ENCODE peak calls at places on chromosomes 12 and 14, in six cellular contexts. F is HCT116, X is K562, G is H1, T is GM12878, E is HepG2. H is an unnamed sample.

GRCh38 chr12:132521200-132521580 is 31.2 kb downstream of the FBRSL1 start:
- DNase-seq in T (no peak), G (no peak), E (no peak), X (no peak), F (no peak), H (no peak)

GRCh38 chr12:27645671-27646070 is 50.6 kb upstream of the REP15 start:
- DNase-seq in G (no peak), F (no peak), T (no peak), E (no peak), X (no peak), H (no peak)

GRCh38 chr12:14167005-14167628 is 185.7 kb upstream of the GRIN2B start:
- DNase-seq in G (no peak), F (peak; percentile 61), X (peak; percentile 38), T (no peak), E (peak; percentile 30), H (peak; percentile 61)

GRCh38 chr12:95712269-95712668 is 78.3 kb downstream of the NTN4 start:
- DNase-seq in G (no peak), F (no peak), X (no peak), E (no peak), T (no peak), H (no peak)

GRCh38 chr14:100568164-100568997 is 18.8 kb downstream of the BEGAIN start:
- DNase-seq in G (no peak), T (no peak), F (no peak), X (no peak), E (no peak), H (peak; percentile 35)

GRCh38 chr12:28294300-28294699 is 104.0 kb downstream of the CCDC91 start:
- DNase-seq in F (no peak), X (no peak), T (peak; percentile 8), E (no peak), G (no peak), H (no peak)

GRCh38 chr12:123160801-123161487 is 10.1 kb upstream of the PITPNM2 start:
- DNase-seq in F (no peak), X (no peak), E (no peak), T (no peak), G (no peak), H (no peak)

GRCh38 chr14:71803539-71804260 is 128.5 kb upstream of the RGS6 start:
- DNase-seq in G (no peak), X (no peak), E (no peak), T (no peak), F (peak; percentile 88), H (no peak)

GRCh38 chr14:68235011-68235410 is 415.4 kb downstream of the RAD51B start:
- DNase-seq in E (no peak), G (no peak), F (no peak), T (no peak), X (no peak), H (no peak)

GRCh38 chr12:55060470-55060869 is 40.7 kb downstream of the NEUROD4 start:
- DNase-seq in G (no peak), E (no peak), X (peak; percentile 20), F (no peak), T (peak; percentile 61), H (no peak)

GRCh38 chr14:104734601-104734990 is 10.6 kb downstream of the ADSS1 start:
- DNase-seq in G (no peak), F (no peak), E (no peak), X (no peak), T (no peak), H (no peak)

GRCh38 chr14:73718742-73719251 is 4.6 kb upstream of the PNMA1 start:
- DNase-seq in F (no peak), T (no peak), E (no peak), X (no peak), G (no peak), H (peak; percentile 84)

GRCh38 chr14:73717998-73718741 is 4.0 kb upstream of the PNMA1 start:
- DNase-seq in T (no peak), G (no peak), E (no peak), X (no peak), F (no peak), H (peak; percentile 57)

GRCh38 chr14:73715707-73716106 is 1.5 kb upstream of the PNMA1 start:
- DNase-seq in G (no peak), E (no peak), X (no peak), F (no peak), T (no peak), H (no peak)

GRCh38 chr14:73719361-73719760 is 5.2 kb upstream of the PNMA1 start:
- DNase-seq in E (no peak), F (no peak), G (no peak), T (no peak), X (no peak), H (no peak)

DNA sequence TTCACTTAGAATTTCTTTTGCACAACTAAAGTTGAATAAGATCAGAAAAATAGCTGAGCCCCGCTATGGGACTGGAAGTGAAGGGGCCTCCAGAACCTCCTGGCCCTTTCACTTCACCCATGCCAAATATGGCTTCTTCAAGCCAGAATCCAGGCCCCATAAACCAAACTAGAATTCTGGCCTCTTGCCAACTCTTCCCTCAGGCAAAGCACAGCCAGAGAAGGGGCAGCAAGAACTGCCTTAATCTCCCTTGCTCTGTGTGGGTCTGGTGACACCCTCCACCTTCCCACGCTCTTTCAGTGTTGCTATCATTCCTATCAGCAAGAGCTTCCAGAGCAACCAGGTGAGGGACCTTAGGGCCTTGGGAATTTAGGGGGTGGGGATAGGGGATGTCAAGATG is 3.1 kb upstream of the PNMA1 start:
- DNase-seq in G (no peak), T (no peak), E (no peak), X (no peak), F (no peak), H (no peak)
- TF ChIP-seq ATF3 in G (no peak), T (no peak), E (no peak), X (no peak), F (no peak), H (no peak)

GRCh38 chr14:34034447-34035176 is 83.7 kb upstream of the EGLN3 start:
- DNase-seq in X (no peak), G (no peak), E (no peak), T (no peak), F (no peak), H (no peak)

GRCh38 chr14:34032720-34033119 is 81.8 kb upstream of the EGLN3 start:
- DNase-seq in T (no peak), G (no peak), X (no peak), E (no peak), F (no peak), H (no peak)

GRCh38 chr14:34035934-34036250 is 85.0 kb upstream of the EGLN3 start:
- DNase-seq in E (no peak), T (no peak), X (no peak), G (no peak), F (no peak), H (no peak)

GRCh38 chr14:34036319-34036761 is 85.5 kb upstream of the EGLN3 start:
- DNase-seq in F (no peak), E (no peak), T (no peak), G (no peak), X (no peak), H (no peak)

GRCh38 chr14:34035177-34035933 is 84.5 kb upstream of the EGLN3 start:
- DNase-seq in T (no peak), G (no peak), E (peak; percentile 95), F (no peak), X (no peak), H (no peak)
- TF ChIP-seq ATF3 in T (no peak), G (no peak), E (peak; percentile 61), F (no peak), X (no peak), H (no peak)

GRCh38 chr12:131194166-131194565 is 240.5 kb downstream of the ADGRD1 start:
- DNase-seq in E (no peak), F (peak; percentile 24), X (peak; percentile 82), T (no peak), G (no peak), H (no peak)
- TF ChIP-seq ATF3 in E (no peak), F (no peak), X (no peak), T (peak; percentile 78), G (peak; percentile 65), H (no peak)

DNA sequence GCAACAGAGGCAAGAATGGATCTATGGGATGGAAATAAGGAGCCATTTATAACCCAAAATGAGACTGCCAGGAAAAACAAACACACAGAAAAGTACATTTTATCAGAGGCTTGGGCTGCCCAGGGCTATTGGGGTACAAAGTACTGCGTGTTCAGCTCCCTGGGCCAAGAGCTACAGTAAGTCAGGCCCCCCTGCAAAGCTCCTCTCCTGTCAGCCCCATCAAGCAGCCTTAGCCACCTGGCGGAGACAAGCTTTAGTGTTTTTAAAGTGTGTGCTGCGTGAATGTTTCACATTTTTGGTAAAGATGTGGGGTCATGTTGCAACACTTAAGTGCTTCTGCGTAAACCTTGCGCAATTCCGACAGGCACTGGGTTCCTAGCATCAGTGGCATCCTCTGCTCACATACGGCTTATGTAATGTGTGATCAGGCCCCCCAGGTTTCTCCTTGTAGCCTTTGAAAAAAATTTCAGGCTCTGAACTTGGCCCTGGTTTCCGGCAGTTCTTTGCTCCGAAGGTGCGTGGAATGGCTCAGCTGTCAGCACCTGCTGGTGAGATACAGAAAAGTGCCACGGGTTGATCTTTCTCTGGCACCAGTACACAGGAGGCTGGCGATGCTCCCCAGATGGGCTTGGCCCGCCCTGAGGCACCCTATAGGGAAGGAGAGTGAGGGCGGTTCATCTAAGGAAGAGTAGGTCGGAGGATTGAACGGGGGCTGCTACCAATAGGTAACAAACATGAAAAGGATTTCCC is 198.7 kb upstream of the EEA1 start:
- DNase-seq in E (peak; percentile 98), X (peak; percentile 36), G (no peak), T (no peak), F (no peak), H (peak; percentile 22)
- TF ChIP-seq ATF3 in E (peak; percentile 72), X (no peak), G (no peak), T (no peak), F (no peak), H (no peak)

GRCh38 chr14:30584058-30584630 is 25.2 kb downstream of the G2E3 start:
- DNase-seq in G (no peak), X (no peak), E (no peak), F (no peak), T (no peak), H (no peak)
- TF ChIP-seq ATF3 in G (no peak), X (no peak), E (no peak), F (no peak), T (no peak), H (no peak)

H was measured in WTC11.